ENCODE peak calls at places on chromosomes 16 and 17, in six cellular contexts. R is endothelial cell, M is Peyer's patch, A is H9, Y is HFFc6, T is MM.1S. O is an unnamed sample.
A peak's percentile ranks its signal among the peaks of the same experiment; 100 is the strongest.

GRCh38 chr17:3381957-3382356 is 4.2 kb downstream of the OR3A2 start:
- DNase-seq in R (no peak), M (no peak), A (no peak), Y (no peak), T (no peak), O (no peak)

GRCh38 chr16:2090819-2091721 is 43.3 kb downstream of the TSC2 start:
- DNase-seq in R (peak; percentile 89), M (peak; percentile 51), A (peak; percentile 91), Y (no peak), T (no peak), O (no peak)

GRCh38 chr17:73211745-73212144 is 18.9 kb downstream of the COG1 start:
- DNase-seq in R (no peak), M (no peak), A (no peak), Y (no peak), T (no peak), O (no peak)

GRCh38 chr16:30535106-30535776 is 583 bp upstream of the ZNF747 start:
- DNase-seq in R (no peak), M (no peak), A (peak; percentile 56), Y (no peak), T (no peak), O (no peak)

GRCh38 chr17:7308625-7309433 is 1.4 kb downstream of the EIF5A start:
- DNase-seq in R (peak; percentile 67), M (peak; percentile 89), A (peak; percentile 87), Y (peak; percentile 80), T (peak; percentile 86), O (peak; percentile 87)

GRCh38 chr16:24801761-24802302 is 43.9 kb upstream of the SLC5A11 start:
- DNase-seq in R (no peak), M (no peak), A (no peak), Y (no peak), T (no peak), O (no peak)

GRCh38 chr17:70597774-70598173 is 428.4 kb downstream of the KCNJ2 start:
- DNase-seq in R (no peak), M (no peak), A (no peak), Y (no peak), T (no peak), O (no peak)

GRCh38 chr17:65359016-65359415 is 202.4 kb downstream of the AXIN2 start:
- DNase-seq in R (no peak), M (no peak), A (no peak), Y (peak; percentile 79), T (no peak), O (no peak)

GRCh38 chr16:26762596-26762995 is 304.1 kb upstream of the C16orf82 start:
- DNase-seq in R (no peak), M (no peak), A (peak; percentile 28), Y (no peak), T (no peak), O (no peak)

GRCh38 chr16:10743610-10744369 is at the start of gene NUBP1:
- DNase-seq in R (peak; percentile 99), M (peak; percentile 100), A (peak; percentile 98), Y (peak; percentile 96), T (peak; percentile 97), O (peak; percentile 94)
- TF ChIP-seq CTCF in R (no peak), M (peak; percentile 4), A (no peak), Y (no peak), T (no peak), O (no peak)

GRCh38 chr16:81996664-81997529 is 14.4 kb downstream of the SDR42E1 start:
- DNase-seq in R (no peak), M (no peak), A (no peak), Y (peak; percentile 55), T (no peak), O (no peak)
- TF ChIP-seq CTCF in R (peak; percentile 37), M (no peak), A (peak; percentile 66), Y (peak; percentile 73), T (no peak), O (no peak)

GRCh38 chr17:8576895-8577294 is 53.6 kb downstream of the MYH10 start:
- DNase-seq in R (no peak), M (no peak), A (no peak), Y (no peak), T (no peak), O (no peak)

GRCh38 chr17:8577868-8578267 is 52.7 kb downstream of the MYH10 start:
- DNase-seq in R (no peak), M (no peak), A (no peak), Y (no peak), T (no peak), O (peak; percentile 21)

GRCh38 chr17:8574687-8575086 is 55.8 kb downstream of the MYH10 start:
- DNase-seq in R (no peak), M (no peak), A (no peak), Y (no peak), T (no peak), O (no peak)

GRCh38 chr17:8572767-8573166 is 57.8 kb downstream of the MYH10 start:
- DNase-seq in R (no peak), M (no peak), A (no peak), Y (no peak), T (no peak), O (no peak)
- TF ChIP-seq CTCF in R (no peak), M (no peak), A (no peak), Y (peak; percentile 66), T (peak; percentile 31), O (peak; percentile 37)

DNA sequence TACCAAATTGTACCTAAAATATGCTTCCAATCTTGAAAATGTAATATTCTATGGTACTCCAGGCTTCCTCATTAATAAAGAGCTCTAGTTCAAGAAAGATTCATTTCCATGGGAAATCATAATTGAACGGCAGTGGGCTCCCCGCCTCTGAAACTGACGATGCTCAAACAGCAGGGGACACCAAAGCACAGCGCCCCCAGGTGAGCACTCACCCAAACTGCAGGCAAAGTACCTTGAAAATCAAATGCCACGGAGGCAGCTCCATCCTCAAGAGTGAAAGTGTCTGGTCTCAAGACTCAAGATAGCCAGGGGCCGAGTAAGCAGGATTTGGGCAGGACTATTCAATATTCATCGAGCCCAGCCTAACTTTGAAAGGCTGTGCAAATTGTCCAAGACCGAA is 217.4 kb upstream of the TNRC6C start:
- DNase-seq in R (no peak), M (peak; percentile 28), A (peak; percentile 76), Y (no peak), T (no peak), O (no peak)
- TF ChIP-seq CTCF in R (peak; percentile 67), M (peak; percentile 36), A (peak; percentile 92), Y (peak; percentile 60), T (peak; percentile 76), O (peak; percentile 42)